ENCODE peak calls at places on chromosomes 6 and 20, in eight cellular contexts. X is HFFc6, D is nephron progenitor cell, B is brain microvascular endothelial cell, J is tibial artery, V is retinal pigment epithelial cell, L is MM.1S, Q is progenitor cell of endocrine pancreas. N is an unnamed sample.

GRCh38 chr6:112330071-112330876 is 16.9 kb upstream of the RFPL4B start:
- DNase-seq in X (peak), D (no peak), B (no peak), J (no peak), V (peak), L (no peak), Q (no peak), N (no peak)

GRCh38 chr6:30175765-30176164 is 12.4 kb downstream of the TRIM15 start:
- DNase-seq in X (no peak), D (no peak), B (no peak), J (no peak), V (no peak), L (no peak), Q (no peak), N (no peak)

GRCh38 chr20:13009682-13010406 is 1.1 kb downstream of the SPTLC3 start:
- DNase-seq in X (peak), D (no peak), B (peak), J (peak), V (peak), L (peak), Q (no peak), N (no peak)

GRCh38 chr20:40683221-40683893 is 5.7 kb downstream of the MAFB start:
- DNase-seq in X (no peak), D (peak), B (peak), J (no peak), V (no peak), L (no peak), Q (no peak), N (no peak)

GRCh38 chr6:88031550-88031949 is 16.1 kb upstream of the SPACA1 start:
- DNase-seq in X (no peak), D (no peak), B (no peak), J (no peak), V (no peak), L (no peak), Q (no peak), N (no peak)

GRCh38 chr6:106692112-106692822 is 62.9 kb downstream of the QRSL1 start:
- DNase-seq in X (peak), D (no peak), B (peak), J (peak), V (peak), L (no peak), Q (no peak), N (no peak)

GRCh38 chr6:11586574-11586973 is 49.0 kb downstream of the TMEM170B start:
- DNase-seq in X (peak), D (no peak), B (peak), J (no peak), V (peak), L (no peak), Q (no peak), N (no peak)

GRCh38 chr20:34281177-34281576 is 22.0 kb downstream of the AHCY start:
- DNase-seq in X (no peak), D (no peak), B (no peak), J (no peak), V (no peak), L (no peak), Q (no peak), N (no peak)

GRCh38 chr6:203663-204062 is 88.6 kb upstream of the DUSP22 start:
- DNase-seq in X (no peak), D (no peak), B (no peak), J (no peak), V (no peak), L (no peak), Q (no peak), N (no peak)

GRCh38 chr6:137339929-137340559 is 120.9 kb upstream of the IFNGR1 start:
- DNase-seq in X (no peak), D (no peak), B (no peak), J (no peak), V (no peak), L (no peak), Q (no peak), N (no peak)

GRCh38 chr6:137342607-137343186 is 123.5 kb upstream of the IFNGR1 start:
- DNase-seq in X (no peak), D (no peak), B (no peak), J (no peak), V (no peak), L (peak), Q (no peak), N (no peak)

GRCh38 chr6:137341721-137342195 is 122.6 kb upstream of the IFNGR1 start:
- DNase-seq in X (no peak), D (no peak), B (no peak), J (no peak), V (no peak), L (peak), Q (no peak), N (no peak)
- TF ChIP-seq CTCF in X (peak), D (no peak), B (peak), J (no peak), V (peak), L (peak), Q (no peak), N (no peak)

GRCh38 chr6:72212686-72213085 is 326.3 kb downstream of the RIMS1 start:
- DNase-seq in X (no peak), D (no peak), B (no peak), J (no peak), V (no peak), L (no peak), Q (no peak), N (no peak)

GRCh38 chr6:72216222-72217106 is 330.1 kb downstream of the RIMS1 start:
- DNase-seq in X (no peak), D (no peak), B (no peak), J (no peak), V (no peak), L (no peak), Q (no peak), N (no peak)

GRCh38 chr6:72219536-72219935 is 333.2 kb downstream of the RIMS1 start:
- DNase-seq in X (no peak), D (no peak), B (no peak), J (no peak), V (no peak), L (no peak), Q (no peak), N (no peak)

GRCh38 chr6:72217626-72218025 is 331.3 kb downstream of the RIMS1 start:
- DNase-seq in X (no peak), D (no peak), B (no peak), J (no peak), V (no peak), L (no peak), Q (no peak), N (no peak)

GRCh38 chr6:72218125-72218524 is 331.8 kb downstream of the RIMS1 start:
- DNase-seq in X (peak), D (peak), B (peak), J (no peak), V (no peak), L (no peak), Q (peak), N (no peak)
- TF ChIP-seq CTCF in X (peak), D (peak), B (peak), J (no peak), V (peak), L (peak), Q (peak), N (no peak)

GRCh38 chr6:10441004-10441654 is 26.3 kb upstream of the TFAP2A start:
- DNase-seq in X (peak), D (no peak), B (peak), J (no peak), V (peak), L (no peak), Q (no peak), N (no peak)
- TF ChIP-seq CTCF in X (no peak), D (no peak), B (no peak), J (no peak), V (no peak), L (no peak), Q (no peak), N (no peak)

DNA sequence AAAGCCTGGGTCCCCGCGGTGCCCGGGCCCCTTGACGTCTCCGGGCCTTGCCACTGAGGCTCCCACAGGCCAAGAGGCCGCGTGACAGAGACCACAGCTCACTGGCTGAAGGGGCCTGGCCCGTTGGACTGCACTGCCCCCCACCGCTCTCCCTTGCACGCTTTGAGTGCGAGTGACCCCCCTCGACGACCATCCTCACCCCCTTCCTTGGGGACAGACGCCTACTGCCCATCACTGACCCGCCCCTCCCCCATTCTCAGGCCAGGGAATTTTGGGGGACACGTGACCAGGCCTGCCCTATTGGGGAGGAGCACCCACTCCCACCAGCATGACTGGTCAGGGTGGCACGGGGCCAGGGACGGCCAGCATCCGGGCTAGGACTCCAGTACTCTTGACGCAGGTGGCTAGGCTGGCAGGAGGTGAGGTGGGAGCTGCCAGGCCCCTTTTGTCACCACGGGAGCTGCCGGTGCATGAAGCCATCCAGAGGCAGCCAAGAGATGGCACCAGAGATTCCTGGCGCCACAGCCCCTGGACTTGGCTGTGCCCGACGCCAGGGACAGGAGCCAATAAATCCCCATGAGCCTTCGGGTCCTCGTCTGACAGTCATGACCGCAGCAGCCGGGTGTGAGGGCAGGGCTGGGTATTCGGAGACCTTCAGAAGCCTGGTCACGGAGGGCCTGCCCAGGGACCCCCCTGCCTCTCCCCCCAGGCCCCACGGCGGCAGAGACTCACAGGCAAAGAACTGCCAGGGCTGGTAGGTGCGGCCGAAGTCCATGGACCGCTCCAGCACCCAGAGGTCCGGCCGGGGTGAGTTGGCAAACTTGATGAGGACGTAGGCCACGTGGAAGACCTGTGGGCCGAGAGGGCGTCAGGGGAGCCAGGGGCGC is 14.5 kb downstream of the LAMA5 start:
- DNase-seq in X (no peak), D (no peak), B (no peak), J (peak), V (no peak), L (no peak), Q (no peak), N (no peak)
- TF ChIP-seq CTCF in X (no peak), D (no peak), B (no peak), J (peak), V (peak), L (no peak), Q (no peak), N (no peak)

GRCh38 chr6:142756215-142756630 is 188.8 kb downstream of the HIVEP2 start:
- DNase-seq in X (peak), D (no peak), B (peak), J (no peak), V (peak), L (no peak), Q (no peak), N (no peak)
- TF ChIP-seq CTCF in X (peak), D (no peak), B (peak), J (no peak), V (peak), L (no peak), Q (no peak), N (no peak)

DNA sequence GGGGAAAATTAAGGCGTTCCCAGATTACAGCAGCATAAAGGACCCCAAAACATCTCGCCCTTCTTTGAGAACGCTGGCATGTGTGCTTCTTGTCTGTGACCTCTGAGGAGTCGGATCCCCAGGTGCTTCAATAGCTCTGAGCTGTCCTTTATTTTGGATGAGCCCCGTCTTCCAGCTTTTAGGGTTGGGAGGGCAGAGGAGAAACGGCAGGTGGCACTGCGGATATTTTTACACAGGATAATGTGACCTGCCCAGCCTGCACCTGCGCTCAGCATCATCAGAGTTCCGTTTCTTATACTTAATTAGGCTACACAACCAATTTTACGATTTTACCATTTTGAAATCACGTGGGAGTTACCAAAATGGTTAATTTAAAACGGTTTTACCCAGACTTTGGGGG is 147.7 kb upstream of the RPS6KA2 start:
- DNase-seq in X (no peak), D (no peak), B (no peak), J (no peak), V (no peak), L (no peak), Q (no peak), N (no peak)
- TF ChIP-seq CTCF in X (no peak), D (no peak), B (no peak), J (no peak), V (no peak), L (no peak), Q (no peak), N (no peak)

DNA sequence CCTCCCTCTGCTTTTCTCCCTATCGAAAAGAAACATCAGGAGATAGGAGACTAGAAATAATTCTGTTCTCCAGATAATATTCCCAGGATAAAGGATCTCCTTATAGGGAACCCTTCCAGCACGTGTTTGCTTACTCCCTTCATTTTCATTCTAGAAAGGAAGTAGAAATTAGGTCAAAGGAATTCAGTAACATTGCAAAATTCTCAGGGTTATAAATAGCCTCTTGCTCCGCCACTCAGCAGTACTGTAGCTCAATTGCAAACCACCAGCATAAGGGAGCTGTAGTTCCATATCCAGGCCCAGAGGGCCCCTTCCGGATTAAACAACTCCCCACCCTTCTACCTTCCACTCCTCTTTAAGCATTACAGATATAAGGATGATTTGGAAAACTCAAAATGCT is 6.2 kb downstream of the ELMO2 start:
- DNase-seq in X (peak), D (no peak), B (peak), J (peak), V (peak), L (no peak), Q (no peak), N (no peak)
- TF ChIP-seq CTCF in X (peak), D (no peak), B (peak), J (peak), V (no peak), L (no peak), Q (no peak), N (no peak)

GRCh38 chr6:129555206-129555832 is 154.7 kb downstream of the ARHGAP18 start:
- DNase-seq in X (no peak), D (no peak), B (no peak), J (no peak), V (no peak), L (no peak), Q (no peak), N (no peak)

GRCh38 chr6:129558248-129558647 is 151.7 kb downstream of the ARHGAP18 start:
- DNase-seq in X (no peak), D (no peak), B (no peak), J (no peak), V (no peak), L (no peak), Q (no peak), N (no peak)

GRCh38 chr6:129546702-129547101 is 163.3 kb downstream of the ARHGAP18 start:
- DNase-seq in X (no peak), D (no peak), B (peak), J (no peak), V (no peak), L (no peak), Q (no peak), N (no peak)

DNA sequence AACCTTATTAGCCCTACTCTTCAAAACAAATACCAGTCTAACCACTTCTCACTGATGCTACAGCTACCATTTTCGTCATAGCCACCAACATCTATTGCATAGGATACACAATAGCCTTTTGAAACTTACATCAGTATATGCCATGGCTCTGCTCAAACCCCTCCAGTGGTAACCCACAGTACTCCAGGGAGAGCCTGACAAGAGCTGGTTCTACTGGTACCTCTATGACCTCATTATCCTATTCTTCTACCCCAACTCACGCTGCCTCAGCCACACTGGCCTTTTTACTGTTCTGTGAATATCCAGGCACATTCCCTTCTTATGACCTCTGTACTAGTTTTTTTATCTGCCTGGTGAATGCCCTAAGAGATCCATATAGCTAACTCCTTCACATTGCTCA is 157.6 kb downstream of the ARHGAP18 start:
- DNase-seq in X (no peak), D (no peak), B (no peak), J (no peak), V (no peak), L (no peak), Q (no peak), N (no peak)
- TF ChIP-seq CTCF in X (no peak), D (no peak), B (no peak), J (no peak), V (no peak), L (no peak), Q (no peak), N (no peak)

GRCh38 chr6:46563924-46564323 is 72.7 kb upstream of the RCAN2 start:
- DNase-seq in X (no peak), D (no peak), B (no peak), J (no peak), V (no peak), L (no peak), Q (no peak), N (no peak)
- TF ChIP-seq CTCF in X (no peak), D (no peak), B (no peak), J (no peak), V (no peak), L (no peak), Q (no peak), N (no peak)

DNA sequence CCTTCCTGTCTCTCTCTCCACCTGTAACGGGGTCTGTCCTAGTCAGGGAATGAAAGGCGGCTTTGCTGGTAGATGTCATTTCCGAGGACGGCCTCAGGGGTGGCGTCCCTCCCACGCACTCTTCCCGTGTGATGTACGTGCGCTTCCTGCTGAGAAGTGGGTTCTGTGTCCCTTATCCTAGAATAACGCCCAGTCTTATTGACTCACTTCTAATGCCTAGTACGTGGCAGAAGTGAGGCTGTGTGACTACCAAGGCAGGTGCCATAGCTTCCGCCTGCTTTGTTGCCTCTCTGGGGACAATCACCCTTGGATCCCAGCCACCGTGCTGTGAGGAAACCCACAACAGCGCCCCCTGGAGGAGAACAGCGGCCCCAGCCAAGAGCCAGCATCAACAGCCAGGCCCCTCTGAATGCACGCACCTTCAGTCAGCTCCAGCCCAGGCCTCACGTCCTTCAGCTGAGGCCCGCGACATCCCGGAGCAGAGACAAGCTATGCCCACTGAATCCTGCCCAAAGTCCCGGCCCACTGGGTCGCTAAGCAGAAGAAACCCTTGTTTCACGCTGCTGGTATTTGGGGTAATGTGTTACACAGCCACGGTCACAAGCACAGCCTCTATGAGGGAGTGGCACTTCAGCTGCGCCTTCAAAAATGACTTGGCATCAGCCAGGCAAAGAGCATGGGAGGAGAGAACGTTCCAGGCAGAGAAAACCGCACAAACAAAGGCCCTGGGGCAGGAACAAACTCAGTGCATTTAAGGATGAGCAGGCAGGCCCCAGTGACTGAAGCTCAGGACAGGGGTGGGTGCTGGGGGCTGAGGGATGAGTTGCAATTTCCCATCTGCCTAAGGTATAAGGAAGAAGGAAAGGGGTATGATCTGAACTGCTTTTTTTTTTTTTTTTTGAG is 224.2 kb downstream of the NFATC2 start:
- DNase-seq in X (no peak), D (peak), B (peak), J (no peak), V (no peak), L (no peak), Q (peak), N (peak)
- TF ChIP-seq CTCF in X (peak), D (peak), B (peak), J (no peak), V (peak), L (peak), Q (peak), N (no peak)

N was measured in omental fat pad.